ENCODE peak calls at places on chromosome 11, in four cellular contexts. One of them, this sample, is unnamed.

GRCh38 chr11:43021466-43021865 is 290.3 kb upstream of the API5 start:
- DNase-seq in fibroblast of mammary gland: no peak
- DNase-seq in activated naive CD4-positive, alpha-beta T cell treated with anti-CD3 and anti-CD28 coated beads, Interleukin-2, amount 50 U/mL, for 72 hours: no peak
- DNase-seq in HEK293T: no peak
- DNase-seq in this sample: no peak

GRCh38 chr11:75768112-75768908 is at the start of gene DGAT2:
- DNase-seq in fibroblast of mammary gland: peak
- DNase-seq in activated naive CD4-positive, alpha-beta T cell treated with anti-CD3 and anti-CD28 coated beads, Interleukin-2, amount 50 U/mL, for 72 hours: peak
- DNase-seq in HEK293T: peak
- DNase-seq in this sample: peak

GRCh38 chr11:100925935-100926334 is 203.7 kb downstream of the PGR start:
- DNase-seq in fibroblast of mammary gland: peak
- DNase-seq in activated naive CD4-positive, alpha-beta T cell treated with anti-CD3 and anti-CD28 coated beads, Interleukin-2, amount 50 U/mL, for 72 hours: no peak
- DNase-seq in HEK293T: no peak
- DNase-seq in this sample: peak

GRCh38 chr11:78248191-78248590 is 59.5 kb downstream of the USP35 start:
- DNase-seq in fibroblast of mammary gland: peak
- DNase-seq in activated naive CD4-positive, alpha-beta T cell treated with anti-CD3 and anti-CD28 coated beads, Interleukin-2, amount 50 U/mL, for 72 hours: no peak
- DNase-seq in HEK293T: no peak
- DNase-seq in this sample: peak

GRCh38 chr11:76550781-76551180 is 106.0 kb downstream of the EMSY start:
- DNase-seq in fibroblast of mammary gland: no peak
- DNase-seq in activated naive CD4-positive, alpha-beta T cell treated with anti-CD3 and anti-CD28 coated beads, Interleukin-2, amount 50 U/mL, for 72 hours: no peak
- DNase-seq in HEK293T: no peak
- DNase-seq in this sample: no peak

GRCh38 chr11:121643530-121644512 is 191.1 kb upstream of the SORL1-AS1 start:
- DNase-seq in fibroblast of mammary gland: no peak
- DNase-seq in activated naive CD4-positive, alpha-beta T cell treated with anti-CD3 and anti-CD28 coated beads, Interleukin-2, amount 50 U/mL, for 72 hours: no peak
- DNase-seq in HEK293T: no peak
- DNase-seq in this sample: no peak

GRCh38 chr11:118618991-118619375 is 11.6 kb downstream of the PHLDB1 start:
- DNase-seq in fibroblast of mammary gland: peak
- DNase-seq in activated naive CD4-positive, alpha-beta T cell treated with anti-CD3 and anti-CD28 coated beads, Interleukin-2, amount 50 U/mL, for 72 hours: no peak
- DNase-seq in HEK293T: no peak
- DNase-seq in this sample: peak

GRCh38 chr11:118143661-118144185 is 8.9 kb downstream of the SCN4B start:
- DNase-seq in fibroblast of mammary gland: no peak
- DNase-seq in activated naive CD4-positive, alpha-beta T cell treated with anti-CD3 and anti-CD28 coated beads, Interleukin-2, amount 50 U/mL, for 72 hours: no peak
- DNase-seq in HEK293T: no peak
- DNase-seq in this sample: no peak

GRCh38 chr11:123474994-123475393 is 44.9 kb downstream of the GRAMD1B start:
- DNase-seq in fibroblast of mammary gland: no peak
- DNase-seq in activated naive CD4-positive, alpha-beta T cell treated with anti-CD3 and anti-CD28 coated beads, Interleukin-2, amount 50 U/mL, for 72 hours: no peak
- DNase-seq in HEK293T: no peak
- DNase-seq in this sample: peak

GRCh38 chr11:67484847-67485311 is 2.1 kb downstream of the AIP start:
- DNase-seq in fibroblast of mammary gland: no peak
- DNase-seq in activated naive CD4-positive, alpha-beta T cell treated with anti-CD3 and anti-CD28 coated beads, Interleukin-2, amount 50 U/mL, for 72 hours: peak
- DNase-seq in HEK293T: no peak
- DNase-seq in this sample: no peak

GRCh38 chr11:120558754-120559431 is 47.3 kb downstream of the GRIK4 start:
- DNase-seq in fibroblast of mammary gland: no peak
- DNase-seq in activated naive CD4-positive, alpha-beta T cell treated with anti-CD3 and anti-CD28 coated beads, Interleukin-2, amount 50 U/mL, for 72 hours: no peak
- DNase-seq in HEK293T: no peak
- DNase-seq in this sample: no peak

GRCh38 chr11:59857444-59858434 is 8.5 kb downstream of the TCN1 start:
- DNase-seq in fibroblast of mammary gland: no peak
- DNase-seq in activated naive CD4-positive, alpha-beta T cell treated with anti-CD3 and anti-CD28 coated beads, Interleukin-2, amount 50 U/mL, for 72 hours: no peak
- DNase-seq in HEK293T: no peak
- DNase-seq in this sample: no peak

GRCh38 chr11:8826145-8826786 is 84.7 kb upstream of the AKIP1 start:
- DNase-seq in fibroblast of mammary gland: peak
- DNase-seq in activated naive CD4-positive, alpha-beta T cell treated with anti-CD3 and anti-CD28 coated beads, Interleukin-2, amount 50 U/mL, for 72 hours: no peak
- DNase-seq in HEK293T: no peak
- DNase-seq in this sample: peak

This sample was measured in IMR-90.